ENCODE peak calls at places on chromosomes 1 and 21, in five cellular contexts. B is NB4, X is skeletal muscle cell, A is colonic mucosa, M is cardiac muscle cell. Z is an unnamed sample.

GRCh38 chr1:26278835-26279597 is 870 bp upstream of the SH3BGRL3 start:
- DNase-seq in B (peak), X (no peak), A (peak), M (no peak), Z (no peak)

GRCh38 chr1:30419246-30419720 is 304.1 kb downstream of the MATN1 start:
- DNase-seq in B (no peak), X (no peak), A (no peak), M (no peak), Z (no peak)

GRCh38 chr1:203045821-203046594 is 19.7 kb downstream of the PPFIA4 start:
- DNase-seq in B (no peak), X (no peak), A (no peak), M (no peak), Z (no peak)

GRCh38 chr1:84156210-84156621 is 12.1 kb downstream of the PRKACB start:
- DNase-seq in B (no peak), X (peak), A (no peak), M (no peak), Z (no peak)

GRCh38 chr1:4422496-4423289 is 231.7 kb upstream of the AJAP1 start:
- DNase-seq in B (no peak), X (no peak), A (no peak), M (no peak), Z (no peak)

GRCh38 chr1:9612162-9612845 is 23.6 kb downstream of the TMEM201 start:
- DNase-seq in B (no peak), X (no peak), A (no peak), M (no peak), Z (no peak)

GRCh38 chr1:214739621-214740238 is 136.7 kb downstream of the CENPF start:
- DNase-seq in B (no peak), X (no peak), A (no peak), M (no peak), Z (no peak)

GRCh38 chr1:205346956-205347574 is 9.7 kb downstream of the KLHDC8A start:
- DNase-seq in B (no peak), X (no peak), A (no peak), M (no peak), Z (no peak)

GRCh38 chr1:167454929-167455785 is 63.2 kb downstream of the CD247 start:
- DNase-seq in B (peak), X (no peak), A (peak), M (peak), Z (peak)

GRCh38 chr1:159960721-159961381 is 6.8 kb upstream of the SLAMF9 start:
- DNase-seq in B (no peak), X (peak), A (peak), M (no peak), Z (no peak)
- H3K4me3 ChIP-seq in B (no peak), X (no peak), A (peak), M (no peak), Z (no peak)

GRCh38 chr1:66532798-66533783 is 862 bp upstream of the SGIP1 start:
- DNase-seq in B (no peak), X (peak), A (no peak), M (no peak), Z (no peak)
- H3K4me3 ChIP-seq in B (no peak), X (peak), A (peak), M (peak), Z (no peak)

GRCh38 chr1:192627901-192628300 is 8.0 kb upstream of the RGS13 start:
- DNase-seq in B (no peak), X (no peak), A (no peak), M (no peak), Z (no peak)

GRCh38 chr1:192628406-192629057 is 7.4 kb upstream of the RGS13 start:
- DNase-seq in B (no peak), X (no peak), A (no peak), M (peak), Z (no peak)

GRCh38 chr1:192631749-192632148 is 4.2 kb upstream of the RGS13 start:
- DNase-seq in B (no peak), X (no peak), A (no peak), M (no peak), Z (no peak)

GRCh38 chr1:192630521-192631287 is 5.2 kb upstream of the RGS13 start:
- DNase-seq in B (no peak), X (no peak), A (no peak), M (no peak), Z (no peak)

DNA sequence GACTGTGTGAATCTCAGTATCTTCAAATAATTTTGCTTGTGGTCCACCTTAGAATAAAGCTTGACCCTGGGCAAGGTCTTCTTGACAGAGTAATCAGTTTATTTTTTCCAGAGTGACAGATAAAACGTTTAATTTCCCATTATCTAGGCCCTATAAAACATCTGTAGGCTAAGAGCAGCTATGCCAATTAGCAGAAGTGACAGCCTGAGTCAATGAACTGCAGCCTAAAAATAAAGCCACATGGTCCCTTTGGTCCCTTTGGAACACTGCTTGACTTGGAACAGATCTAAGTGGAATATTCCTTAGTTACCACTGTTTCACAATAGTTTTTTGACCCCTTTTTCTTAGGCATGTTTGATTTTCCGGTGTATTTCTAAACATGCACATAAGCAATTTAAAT is 6.3 kb upstream of the RGS13 start:
- DNase-seq in B (no peak), X (no peak), A (no peak), M (no peak), Z (no peak)
- H3K4me3 ChIP-seq in B (no peak), X (no peak), A (no peak), M (no peak), Z (no peak)

GRCh38 chr1:31926846-31927660 is 11.1 kb downstream of the PTP4A2 start:
- DNase-seq in B (no peak), X (no peak), A (no peak), M (no peak), Z (peak)
- H3K4me3 ChIP-seq in B (no peak), X (no peak), A (no peak), M (no peak), Z (no peak)

GRCh38 chr1:216466162-216466801 is 43.0 kb upstream of the USH2A start:
- DNase-seq in B (no peak), X (no peak), A (no peak), M (no peak), Z (no peak)
- H3K4me3 ChIP-seq in B (no peak), X (no peak), A (no peak), M (no peak), Z (no peak)

GRCh38 chr1:19664453-19665043 is at the start of gene HTR6:
- DNase-seq in B (no peak), X (no peak), A (no peak), M (peak), Z (no peak)
- H3K4me3 ChIP-seq in B (no peak), X (peak), A (peak), M (peak), Z (peak)

GRCh38 chr21:29301703-29302102 is 3.0 kb downstream of the BACH1 start:
- DNase-seq in B (no peak), X (no peak), A (no peak), M (no peak), Z (no peak)

GRCh38 chr21:29299906-29300546 is 1.3 kb downstream of the BACH1 start:
- DNase-seq in B (peak), X (peak), A (peak), M (peak), Z (peak)

GRCh38 chr21:29299046-29299905 is 554 bp downstream of the BACH1 start:
- DNase-seq in B (peak), X (no peak), A (peak), M (peak), Z (no peak)

GRCh38 chr21:29302340-29302991 is 3.7 kb downstream of the BACH1 start:
- DNase-seq in B (no peak), X (no peak), A (no peak), M (peak), Z (no peak)

DNA sequence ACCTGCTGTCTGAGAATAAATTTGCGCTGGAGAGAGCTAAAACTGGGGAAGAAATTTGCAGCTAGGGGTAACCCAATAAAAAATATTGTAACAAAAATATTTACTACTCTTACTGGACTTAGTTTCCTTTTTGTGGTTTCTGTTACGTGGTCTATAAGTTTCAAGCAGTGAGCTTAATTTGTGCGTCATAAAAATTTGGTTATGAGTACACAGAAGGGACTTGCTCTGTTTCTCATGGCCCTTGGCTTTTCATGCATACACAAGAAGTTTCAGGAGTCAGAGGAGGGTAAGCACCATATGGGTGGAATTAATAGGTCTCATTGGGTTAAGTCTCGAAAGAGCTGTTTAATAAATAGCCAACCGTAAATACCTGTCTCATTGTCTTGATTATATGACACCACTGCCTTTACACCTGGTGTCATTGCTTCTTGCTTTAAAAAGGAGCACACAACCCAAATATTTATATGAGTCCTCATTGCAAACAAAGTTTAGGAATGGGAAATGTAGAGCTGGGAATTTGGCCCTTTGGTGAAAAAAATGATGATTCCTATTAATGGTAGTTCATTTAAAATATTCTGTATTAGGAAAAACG is 1.9 kb downstream of the BACH1 start:
- DNase-seq in B (no peak), X (no peak), A (no peak), M (no peak), Z (no peak)
- H3K4me3 ChIP-seq in B (peak), X (peak), A (peak), M (peak), Z (peak)

GRCh38 chr1:165444897-165445370 is at the start of gene RXRG:
- DNase-seq in B (no peak), X (no peak), A (no peak), M (peak), Z (no peak)
- H3K4me3 ChIP-seq in B (no peak), X (no peak), A (no peak), M (peak), Z (no peak)

GRCh38 chr1:43559714-43560113 is 29.0 kb downstream of the PTPRF start:
- DNase-seq in B (no peak), X (no peak), A (no peak), M (no peak), Z (no peak)

GRCh38 chr1:43560286-43560685 is 29.6 kb downstream of the PTPRF start:
- DNase-seq in B (no peak), X (no peak), A (no peak), M (no peak), Z (no peak)

GRCh38 chr1:43558346-43558841 is 27.7 kb downstream of the PTPRF start:
- DNase-seq in B (no peak), X (no peak), A (peak), M (peak), Z (no peak)

GRCh38 chr1:43556772-43557171 is 26.1 kb downstream of the PTPRF start:
- DNase-seq in B (no peak), X (no peak), A (no peak), M (no peak), Z (no peak)

DNA sequence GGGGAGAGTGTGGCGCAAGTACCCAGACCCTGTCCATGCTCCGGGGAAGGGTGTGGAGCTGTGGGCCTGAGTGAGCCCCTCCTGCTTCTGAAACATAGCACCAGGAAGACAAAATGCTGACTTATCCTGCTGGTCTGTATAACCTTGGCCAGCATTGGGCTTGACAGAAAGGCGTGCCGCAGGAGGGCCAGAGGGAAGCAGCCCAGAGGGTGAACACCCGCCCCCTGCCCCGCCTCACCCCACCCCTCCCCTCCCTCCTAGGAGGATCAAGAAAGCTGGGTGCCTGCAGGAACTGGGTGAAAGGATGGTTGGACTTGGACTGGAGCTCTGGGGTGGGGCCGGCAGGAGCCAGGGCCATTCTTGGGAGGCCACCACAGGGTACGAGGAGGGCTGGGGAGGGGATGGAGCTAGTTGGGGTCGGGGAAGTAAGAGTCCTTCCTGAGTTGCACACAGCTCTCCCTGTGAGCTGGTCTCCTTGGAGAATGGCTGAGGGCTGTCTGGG is 27.1 kb downstream of the PTPRF start:
- DNase-seq in B (no peak), X (no peak), A (peak), M (no peak), Z (no peak)
- H3K4me3 ChIP-seq in B (no peak), X (no peak), A (peak), M (no peak), Z (no peak)

GRCh38 chr1:151546006-151546925 is 6.2 kb downstream of the TUFT1 start:
- DNase-seq in B (no peak), X (no peak), A (no peak), M (no peak), Z (no peak)

GRCh38 chr1:151549199-151549598 is 9.1 kb downstream of the TUFT1 start:
- DNase-seq in B (no peak), X (no peak), A (no peak), M (no peak), Z (no peak)

GRCh38 chr1:151547900-151548230 is 7.8 kb downstream of the TUFT1 start:
- DNase-seq in B (no peak), X (no peak), A (no peak), M (no peak), Z (no peak)

GRCh38 chr1:151545542-151545941 is 5.4 kb downstream of the TUFT1 start:
- DNase-seq in B (no peak), X (no peak), A (no peak), M (no peak), Z (no peak)

GRCh38 chr1:151547119-151547899 is 7.2 kb downstream of the TUFT1 start:
- DNase-seq in B (no peak), X (peak), A (peak), M (peak), Z (peak)
- H3K4me3 ChIP-seq in B (no peak), X (no peak), A (no peak), M (no peak), Z (no peak)

Z was measured in HAP-1.